ENCODE peak calls at places on chromosomes 11 and 22, in nine cellular contexts. P, E, F, G, Z, X, K, S and Y are unnamed samples.

GRCh38 chr11:74870485-74870884 is 78.4 kb downstream of the XRRA1 start:
- DNase-seq in P (no peak), E (peak), F (no peak), G (peak), Z (no peak), X (no peak), K (no peak), S (no peak), Y (no peak)

GRCh38 chr11:26043665-26044064 is 288.3 kb upstream of the ANO3 start:
- DNase-seq in P (no peak), E (no peak), F (no peak), G (no peak), Z (no peak), X (no peak), K (no peak), S (no peak), Y (no peak)

GRCh38 chr22:46813816-46814597 is 51.6 kb downstream of the TBC1D22A start:
- DNase-seq in P (no peak), E (no peak), F (no peak), G (peak), Z (no peak), X (no peak), K (no peak), S (no peak), Y (no peak)

GRCh38 chr11:77141034-77141433 is 13.0 kb downstream of the MYO7A start:
- DNase-seq in P (peak), E (no peak), F (no peak), G (peak), Z (no peak), X (peak), K (no peak), S (no peak), Y (peak)

GRCh38 chr11:64767344-64768299 is 7.8 kb upstream of the PYGM start:
- DNase-seq in P (no peak), E (peak), F (no peak), G (peak), Z (peak), X (peak), K (peak), S (peak), Y (no peak)

GRCh38 chr11:35944503-35945136 is 758 bp downstream of the LDLRAD3 start:
- DNase-seq in P (no peak), E (peak), F (no peak), G (peak), Z (peak), X (no peak), K (no peak), S (no peak), Y (no peak)

GRCh38 chr11:69270929-69271328 is 23.0 kb upstream of the MYEOV start:
- DNase-seq in P (no peak), E (no peak), F (no peak), G (no peak), Z (no peak), X (no peak), K (no peak), S (no peak), Y (no peak)

GRCh38 chr11:46826310-46827044 is 19.6 kb downstream of the CKAP5 start:
- DNase-seq in P (peak), E (peak), F (peak), G (peak), Z (peak), X (peak), K (peak), S (peak), Y (peak)

GRCh38 chr22:39924286-39924685 is 23.4 kb downstream of the GRAP2 start:
- DNase-seq in P (no peak), E (no peak), F (no peak), G (no peak), Z (no peak), X (no peak), K (no peak), S (no peak), Y (no peak)

GRCh38 chr11:69212121-69213110 is 56.7 kb downstream of the SMIM38 start:
- DNase-seq in P (no peak), E (no peak), F (no peak), G (no peak), Z (no peak), X (no peak), K (no peak), S (no peak), Y (no peak)

GRCh38 chr11:124891390-124891861 is 6.2 kb downstream of the ROBO4 start:
- DNase-seq in P (no peak), E (no peak), F (no peak), G (no peak), Z (no peak), X (no peak), K (no peak), S (no peak), Y (no peak)

GRCh38 chr11:100878474-100878873 is 191.4 kb downstream of the ARHGAP42 start:
- DNase-seq in P (no peak), E (no peak), F (no peak), G (peak), Z (no peak), X (no peak), K (no peak), S (no peak), Y (no peak)

GRCh38 chr11:130379276-130379675 is 49.1 kb downstream of the ADAMTS8 start:
- DNase-seq in P (no peak), E (no peak), F (no peak), G (no peak), Z (no peak), X (no peak), K (no peak), S (no peak), Y (no peak)

GRCh38 chr11:58592760-58593472 is 14.1 kb downstream of the ZFP91 start:
- DNase-seq in P (peak), E (no peak), F (no peak), G (no peak), Z (no peak), X (peak), K (no peak), S (peak), Y (peak)

GRCh38 chr11:128735935-128736610 is 42.2 kb downstream of the FLI1 start:
- DNase-seq in P (no peak), E (no peak), F (no peak), G (no peak), Z (no peak), X (no peak), K (no peak), S (no peak), Y (no peak)

GRCh38 chr22:42581762-42582716 is 28.3 kb downstream of the SERHL2 start:
- DNase-seq in P (peak), E (peak), F (peak), G (peak), Z (peak), X (peak), K (peak), S (peak), Y (peak)

GRCh38 chr22:25540128-25540790 is 24.2 kb upstream of the GRK3 start:
- DNase-seq in P (no peak), E (no peak), F (no peak), G (no peak), Z (no peak), X (no peak), K (no peak), S (no peak), Y (no peak)

GRCh38 chr11:96342971-96343711 is at the start of gene MAML2:
- DNase-seq in P (no peak), E (peak), F (peak), G (peak), Z (peak), X (peak), K (peak), S (peak), Y (peak)

GRCh38 chr11:107851704-107852315 is 6.8 kb downstream of the SLC35F2 start:
- DNase-seq in P (no peak), E (no peak), F (no peak), G (no peak), Z (no peak), X (no peak), K (no peak), S (no peak), Y (no peak)

GRCh38 chr11:72058416-72059034 is 21.8 kb downstream of the NUMA1 start:
- DNase-seq in P (no peak), E (no peak), F (no peak), G (peak), Z (no peak), X (peak), K (no peak), S (no peak), Y (peak)

GRCh38 chr11:63244862-63245261 is 1.5 kb upstream of the SLC22A25 start:
- DNase-seq in P (no peak), E (no peak), F (no peak), G (no peak), Z (no peak), X (no peak), K (no peak), S (no peak), Y (no peak)

GRCh38 chr22:24105018-24105360 is 76.3 kb upstream of the SUSD2 start:
- DNase-seq in P (no peak), E (no peak), F (no peak), G (peak), Z (no peak), X (no peak), K (no peak), S (no peak), Y (no peak)

GRCh38 chr11:112343368-112344039 is 82.8 kb upstream of the PLET1 start:
- DNase-seq in P (peak), E (no peak), F (no peak), G (no peak), Z (no peak), X (peak), K (no peak), S (no peak), Y (peak)

GRCh38 chr11:68297812-68298658 is 14.4 kb upstream of the LRP5 start:
- DNase-seq in P (no peak), E (peak), F (peak), G (peak), Z (peak), X (peak), K (peak), S (peak), Y (peak)

GRCh38 chr11:111019931-111020381 is 225.6 kb upstream of the POU2AF2 start:
- DNase-seq in P (no peak), E (no peak), F (no peak), G (peak), Z (no peak), X (no peak), K (no peak), S (no peak), Y (no peak)

GRCh38 chr22:41561335-41561734 is 525 bp downstream of the CSDC2 start:
- DNase-seq in P (no peak), E (peak), F (no peak), G (no peak), Z (no peak), X (no peak), K (no peak), S (no peak), Y (no peak)

GRCh38 chr22:36417281-36417686 is 29.5 kb upstream of the MYH9 start:
- DNase-seq in P (peak), E (no peak), F (no peak), G (peak), Z (no peak), X (no peak), K (no peak), S (no peak), Y (no peak)

GRCh38 chr11:134512791-134513538 is 100.9 kb upstream of the B3GAT1 start:
- DNase-seq in P (no peak), E (no peak), F (peak), G (no peak), Z (no peak), X (no peak), K (no peak), S (no peak), Y (no peak)

GRCh38 chr11:128380280-128380604 is 207.1 kb downstream of the ETS1 start:
- DNase-seq in P (no peak), E (no peak), F (no peak), G (no peak), Z (no peak), X (no peak), K (no peak), S (no peak), Y (no peak)

GRCh38 chr11:39361557-39361956 is 2097.9 kb downstream of the LRRC4C start:
- DNase-seq in P (no peak), E (no peak), F (no peak), G (no peak), Z (no peak), X (no peak), K (no peak), S (no peak), Y (no peak)

GRCh38 chr22:30873661-30874060 is 94.9 kb downstream of the MORC2 start:
- DNase-seq in P (no peak), E (no peak), F (no peak), G (no peak), Z (no peak), X (no peak), K (no peak), S (no peak), Y (no peak)

GRCh38 chr11:109522116-109522755 is 100.2 kb downstream of the C11orf87 start:
- DNase-seq in P (no peak), E (no peak), F (no peak), G (no peak), Z (no peak), X (no peak), K (no peak), S (no peak), Y (no peak)

GRCh38 chr22:36829370-36830002 is 12.7 kb upstream of the PVALB start:
- DNase-seq in P (peak), E (no peak), F (no peak), G (no peak), Z (no peak), X (peak), K (no peak), S (no peak), Y (no peak)

GRCh38 chr11:35911013-35911412 is 32.8 kb upstream of the LDLRAD3 start:
- DNase-seq in P (no peak), E (no peak), F (no peak), G (no peak), Z (no peak), X (no peak), K (no peak), S (no peak), Y (no peak)

GRCh38 chr11:29260939-29261705 is 755.7 kb downstream of the KCNA4 start:
- DNase-seq in P (no peak), E (no peak), F (no peak), G (peak), Z (no peak), X (no peak), K (no peak), S (no peak), Y (no peak)

GRCh38 chr11:2137202-2138071 is 1.8 kb downstream of the IGF2 start:
- DNase-seq in P (no peak), E (peak), F (peak), G (peak), Z (no peak), X (no peak), K (no peak), S (no peak), Y (no peak)

GRCh38 chr22:44396727-44397722 is 84.3 kb upstream of the SHISAL1 start:
- DNase-seq in P (no peak), E (no peak), F (no peak), G (no peak), Z (no peak), X (no peak), K (no peak), S (no peak), Y (no peak)

GRCh38 chr11:118618991-118619375 is 11.6 kb downstream of the PHLDB1 start:
- DNase-seq in P (no peak), E (no peak), F (no peak), G (peak), Z (no peak), X (no peak), K (no peak), S (no peak), Y (no peak)